ENCODE peak calls at places on chromosomes 6 and 20, in five cellular contexts. J is brain microvascular endothelial cell; C is upper lobe of left lung; A is pancreas; H is effector memory CD4-positive, alpha-beta T cell. V is an unnamed sample.

GRCh38 chr6:118892248-118893094 is 1.5 kb upstream of the ASF1A start:
- DNase-seq in J (no peak), C (no peak), A (no peak), H (no peak), V (no peak)

GRCh38 chr6:14736231-14736953 is 509.5 kb upstream of the JARID2 start:
- DNase-seq in J (no peak), C (no peak), A (no peak), H (no peak), V (no peak)

GRCh38 chr20:34390769-34391447 is 27.8 kb downstream of the ITCH start:
- DNase-seq in J (peak; percentile 94), C (no peak), A (no peak), H (peak; percentile 4), V (peak; percentile 60)

GRCh38 chr20:4375881-4376280 is 345.8 kb upstream of the PRND start:
- DNase-seq in J (peak; percentile 70), C (no peak), A (no peak), H (no peak), V (no peak)

GRCh38 chr20:60292001-60292520 is 333.8 kb downstream of the CDH26 start:
- DNase-seq in J (no peak), C (no peak), A (no peak), H (no peak), V (no peak)

GRCh38 chr20:24378651-24379050 is 90.8 kb upstream of the SYNDIG1 start:
- DNase-seq in J (no peak), C (no peak), A (no peak), H (no peak), V (no peak)

GRCh38 chr6:80508885-80509630 is 402.6 kb downstream of the BCKDHB start:
- DNase-seq in J (no peak), C (no peak), A (no peak), H (no peak), V (no peak)

GRCh38 chr20:53894707-53895384 is 175.5 kb downstream of the BCAS1 start:
- DNase-seq in J (no peak), C (no peak), A (no peak), H (no peak), V (no peak)

GRCh38 chr6:139611327-139611958 is 237.0 kb upstream of the CITED2 start:
- DNase-seq in J (no peak), C (no peak), A (no peak), H (no peak), V (no peak)

GRCh38 chr6:44699851-44700250 is 312.3 kb downstream of the CDC5L start:
- DNase-seq in J (no peak), C (no peak), A (no peak), H (no peak), V (no peak)

GRCh38 chr6:41654433-41655020 is 16.3 kb downstream of the MDFI start:
- DNase-seq in J (no peak), C (no peak), A (no peak), H (no peak), V (no peak)

GRCh38 chr6:139990865-139991264 is 616.4 kb upstream of the CITED2 start:
- DNase-seq in J (peak; percentile 44), C (no peak), A (no peak), H (no peak), V (no peak)

GRCh38 chr6:50816115-50816675 is 2.5 kb upstream of the TFAP2B start:
- DNase-seq in J (peak; percentile 60), C (no peak), A (peak; percentile 61), H (no peak), V (peak; percentile 69)

GRCh38 chr20:3873507-3873906 is 15.7 kb upstream of the PANK2 start:
- DNase-seq in J (no peak), C (no peak), A (no peak), H (no peak), V (no peak)

GRCh38 chr6:13769655-13770053 is 44.7 kb downstream of the MCUR1 start:
- DNase-seq in J (no peak), C (peak; percentile 62), A (no peak), H (no peak), V (no peak)

GRCh38 chr6:1624848-1625341 is 15.2 kb downstream of the FOXC1 start:
- DNase-seq in J (no peak), C (peak; percentile 87), A (no peak), H (no peak), V (no peak)

GRCh38 chr6:37990762-37991525 is 171.4 kb downstream of the ZFAND3 start:
- DNase-seq in J (peak; percentile 87), C (no peak), A (no peak), H (no peak), V (no peak)

GRCh38 chr6:73443555-73443954 is 8.5 kb downstream of the CGAS start:
- DNase-seq in J (no peak), C (no peak), A (no peak), H (no peak), V (no peak)

GRCh38 chr6:44237813-44238433 is 9.0 kb upstream of the HSP90AB1 start:
- DNase-seq in J (peak; percentile 62), C (peak; percentile 98), A (peak; percentile 76), H (peak; percentile 58), V (peak; percentile 85)

GRCh38 chr6:8337147-8337546 is 98.2 kb downstream of the SLC35B3 start:
- DNase-seq in J (no peak), C (no peak), A (no peak), H (no peak), V (no peak)

GRCh38 chr20:50012282-50013263 is 29.8 kb downstream of the SNAI1 start:
- DNase-seq in J (no peak), C (no peak), A (no peak), H (no peak), V (no peak)

GRCh38 chr6:95243091-95243490 is 334.2 kb upstream of the MANEA start:
- DNase-seq in J (no peak), C (no peak), A (no peak), H (no peak), V (no peak)

GRCh38 chr20:37801921-37802320 is 101.0 kb upstream of the VSTM2L start:
- DNase-seq in J (no peak), C (no peak), A (no peak), H (no peak), V (no peak)

GRCh38 chr6:106519460-106520394 is 109.6 kb downstream of the RTN4IP1 start:
- DNase-seq in J (peak; percentile 93), C (no peak), A (no peak), H (peak; percentile 79), V (no peak)

GRCh38 chr6:24910850-24911712 is 24.7 kb downstream of the RIPOR2 start:
- DNase-seq in J (no peak), C (peak; percentile 92), A (peak; percentile 33), H (peak; percentile 28), V (no peak)

GRCh38 chr6:56863366-56863765 is 91.5 kb upstream of the BEND6 start:
- DNase-seq in J (peak; percentile 72), C (no peak), A (no peak), H (no peak), V (no peak)

GRCh38 chr6:358847-359246 is 32.7 kb upstream of the IRF4 start:
- DNase-seq in J (no peak), C (peak; percentile 74), A (no peak), H (no peak), V (no peak)

GRCh38 chr20:54134445-54135220 is 39.2 kb downstream of the CYP24A1 start:
- DNase-seq in J (peak; percentile 90), C (no peak), A (no peak), H (no peak), V (no peak)

GRCh38 chr6:9647599-9647998 is 767.3 kb downstream of the TFAP2A start:
- DNase-seq in J (no peak), C (no peak), A (no peak), H (no peak), V (no peak)
- H3K27me3 ChIP-seq in J (no peaks in the 10 kb centered on the region), C (no peaks in the 10 kb centered on the region), A (no peaks in the 10 kb centered on the region), H (no peaks in the 10 kb centered on the region), V (no peaks in the 10 kb centered on the region)

GRCh38 chr6:156816505-156816904 is 39.3 kb downstream of the ARID1B start:
- DNase-seq in J (no peak), C (no peak), A (no peak), H (no peak), V (no peak)
- H3K27ac ChIP-seq in J (no peak overlapping the region), C (peak overlapping the region; percentile 62), A (no peak overlapping the region), H (no peak overlapping the region), V (peak overlapping the region; percentile 46)

GRCh38 chr6:117546674-117547073 is 55.6 kb downstream of the GOPC start:
- DNase-seq in J (no peak), C (no peak), A (no peak), H (no peak), V (no peak)

GRCh38 chr6:117548797-117549301 is 53.5 kb downstream of the GOPC start:
- DNase-seq in J (no peak), C (no peak), A (no peak), H (no peak), V (no peak)

GRCh38 chr6:117549606-117550005 is 52.7 kb downstream of the GOPC start:
- DNase-seq in J (no peak), C (no peak), A (no peak), H (no peak), V (no peak)

GRCh38 chr6:117550078-117550600 is 52.2 kb downstream of the GOPC start:
- DNase-seq in J (no peak), C (no peak), A (no peak), H (no peak), V (no peak)

GRCh38 chr6:117547688-117548621 is 54.4 kb downstream of the GOPC start:
- DNase-seq in J (peak; percentile 35), C (peak; percentile 89), A (peak; percentile 71), H (peak; percentile 16), V (peak; percentile 75)
- H3K4me3 ChIP-seq in J (peak overlapping the region; percentile 38), C (peak overlapping the region; percentile 42), A (no peak overlapping the region), H (peak overlapping the region; percentile 71), V (peak overlapping the region; percentile 55)

GRCh38 chr6:100446922-100447899 is 17.5 kb downstream of the SIM1 start:
- DNase-seq in J (no peak), C (peak; percentile 57), A (no peak), H (no peak), V (no peak)
- H3K27me3 ChIP-seq in J (peaks cover 72% of the 10 kb centered on the region), C (no peaks in the 10 kb centered on the region), A (no peaks in the 10 kb centered on the region), H (peaks cover 11% of the 10 kb centered on the region), V (peaks cover 42% of the 10 kb centered on the region)

DNA sequence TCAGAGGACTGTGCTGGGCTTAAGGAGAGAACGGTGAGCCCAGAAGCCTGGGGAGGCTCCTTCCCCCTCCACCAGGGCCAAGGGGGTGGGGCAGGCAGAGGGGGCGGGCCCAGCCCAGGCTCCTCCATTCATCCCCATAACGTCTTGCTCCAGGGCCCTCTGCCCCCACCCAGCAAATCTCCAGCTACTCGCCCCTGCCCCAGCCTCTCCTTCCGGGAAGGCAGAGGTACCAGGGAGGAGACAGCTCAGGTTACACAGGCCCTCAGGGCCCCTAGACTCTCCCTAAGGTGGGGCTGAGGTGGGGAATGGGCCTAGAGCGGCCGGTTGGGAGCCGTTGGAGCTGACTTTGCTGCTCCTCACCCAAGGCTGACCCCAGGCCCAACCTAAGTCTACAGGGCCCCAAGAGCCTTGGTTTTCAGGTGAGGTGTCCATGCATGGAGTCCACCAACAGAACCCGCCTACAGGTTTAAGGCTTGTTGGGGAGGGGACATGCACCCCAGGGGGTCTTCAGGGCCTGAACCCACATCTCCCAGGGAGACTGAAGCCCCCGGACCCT is 1.2 kb downstream of the LAMA5 start:
- DNase-seq in J (no peak), C (peak; percentile 84), A (no peak), H (no peak), V (no peak)
- H3K27ac ChIP-seq in J (no peak overlapping the region), C (peak overlapping the region; percentile 92), A (peak overlapping the region; percentile 51), H (no peak overlapping the region), V (peak overlapping the region; percentile 98)

DNA sequence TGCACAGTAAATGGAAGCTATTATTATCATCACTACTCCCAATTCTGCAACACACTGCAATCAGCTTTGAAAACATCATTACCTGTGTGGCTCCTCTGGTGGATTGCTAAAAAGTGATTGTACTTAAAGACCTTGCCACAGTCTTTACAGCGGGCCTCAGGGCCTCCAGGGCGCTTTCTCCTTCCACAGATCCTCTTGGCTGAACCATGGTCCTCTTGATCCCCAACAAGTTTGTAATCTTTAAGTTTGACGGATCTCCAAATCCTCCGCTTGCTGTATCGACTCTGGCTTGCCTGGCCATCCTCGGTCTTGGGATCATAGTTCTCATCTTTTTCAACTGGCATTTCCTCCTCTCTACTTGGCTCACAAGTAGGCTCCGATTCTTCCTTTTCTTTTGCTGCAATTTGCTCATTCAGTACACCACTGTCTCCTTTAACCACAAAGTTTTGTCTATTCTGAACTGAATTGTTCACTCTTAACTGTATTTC is 2.0 kb downstream of the ZBTB24 start:
- DNase-seq in J (no peak), C (no peak), A (no peak), H (no peak), V (no peak)
- H3K4me3 ChIP-seq in J (no peak overlapping the region), C (peak overlapping the region; percentile 20), A (no peak overlapping the region), H (peak overlapping the region; percentile 63), V (no peak overlapping the region)